ENCODE peak calls at places on chromosome 1, in six cellular contexts. G is T follicular helper cell, O is mucosa of gallbladder, R is NCI-H748 treated with DMSO at 0.1 percent for 48 hours, W is H9, B is hypothalamus. T is an unnamed sample.

GRCh38 chr1:33762962-33763361 is 100.9 kb upstream of the HMGB4 start:
- DNase-seq in B (no peak), R (no peak), O (no peak), G (no peak), W (no peak), T (no peak)

GRCh38 chr1:70863256-70863655 is 184.4 kb downstream of the PTGER3 start:
- DNase-seq in B (no peak), G (no peak), O (no peak), W (no peak), R (no peak), T (no peak)

GRCh38 chr1:159177273-159177907 is 6.0 kb downstream of the CADM3 start:
- DNase-seq in B (no peak), R (no peak), W (peak; percentile 71), O (peak; percentile 72), G (no peak), T (no peak)

GRCh38 chr1:168763031-168763430 is 34.0 kb upstream of the DPT start:
- DNase-seq in W (no peak), R (no peak), O (no peak), B (no peak), G (no peak), T (no peak)

GRCh38 chr1:160328171-160328570 is 14.9 kb downstream of the COPA start:
- DNase-seq in O (no peak), R (no peak), W (no peak), B (no peak), G (no peak), T (no peak)

GRCh38 chr1:232766224-232766890 is 38.9 kb upstream of the MAP10 start:
- DNase-seq in W (peak; percentile 40), O (no peak), R (no peak), G (no peak), B (no peak), T (peak; percentile 27)

GRCh38 chr1:107870691-107871090 is 94.3 kb downstream of the VAV3 start:
- DNase-seq in W (no peak), O (no peak), G (no peak), B (no peak), R (no peak), T (no peak)

GRCh38 chr1:111197598-111198289 is 2.7 kb downstream of the DENND2D start:
- DNase-seq in W (peak; percentile 85), O (no peak), G (peak; percentile 50), B (no peak), R (no peak), T (no peak)

GRCh38 chr1:13864760-13865159 is 164.8 kb downstream of the PRDM2 start:
- DNase-seq in G (no peak), W (no peak), B (no peak), O (no peak), R (no peak), T (no peak)

GRCh38 chr1:46289134-46289494 is 14.3 kb downstream of the LRRC41 start:
- DNase-seq in G (no peak), B (no peak), W (no peak), R (no peak), O (no peak), T (no peak)

GRCh38 chr1:48960304-48960703 is 183.6 kb upstream of the BEND5 start:
- DNase-seq in B (no peak), R (no peak), G (no peak), O (no peak), W (no peak), T (no peak)

GRCh38 chr1:204206121-204206520 is 7.7 kb downstream of the GOLT1A start:
- DNase-seq in R (no peak), B (no peak), G (no peak), O (no peak), W (no peak), T (no peak)

GRCh38 chr1:166164995-166165660 is 1.7 kb downstream of the FAM78B start:
- DNase-seq in B (no peak), O (peak; percentile 25), G (no peak), R (no peak), W (peak; percentile 78), T (peak; percentile 17)

GRCh38 chr1:23422313-23422877 is 2.2 kb downstream of the TCEA3 start:
- DNase-seq in O (peak; percentile 64), R (no peak), W (no peak), G (peak; percentile 22), B (no peak), T (peak; percentile 74)

GRCh38 chr1:178137238-178137637 is 43.3 kb downstream of the RASAL2 start:
- DNase-seq in G (no peak), W (no peak), B (no peak), O (no peak), R (no peak), T (no peak)

GRCh38 chr1:30321216-30321910 is 402.0 kb downstream of the MATN1 start:
- DNase-seq in G (no peak), O (no peak), B (no peak), R (peak; percentile 22), W (no peak), T (peak; percentile 41)

GRCh38 chr1:245129811-245130210 is 25.0 kb upstream of the KIF26B start:
- DNase-seq in R (no peak), B (no peak), O (no peak), G (no peak), W (no peak), T (peak; percentile 70)

GRCh38 chr1:232040260-232040659 is 413.7 kb downstream of the DISC1 start:
- DNase-seq in O (no peak), W (no peak), G (no peak), B (no peak), R (no peak), T (no peak)

GRCh38 chr1:6065093-6065878 is 19.6 kb downstream of the KCNAB2 start:
- DNase-seq in W (no peak), B (no peak), R (no peak), G (no peak), O (no peak), T (no peak)

GRCh38 chr1:2267051-2267830 is 39.1 kb downstream of the SKI start:
- DNase-seq in B (no peak), R (no peak), G (no peak), O (no peak), W (no peak), T (no peak)

GRCh38 chr1:53348491-53349368 is 20.9 kb upstream of the LRP8 start:
- DNase-seq in R (no peak), W (peak; percentile 27), O (no peak), B (no peak), G (no peak), T (no peak)

GRCh38 chr1:18299441-18300338 is 181.0 kb upstream of the KLHDC7A start:
- DNase-seq in B (no peak), R (peak; percentile 60), O (no peak), W (peak; percentile 74), G (no peak), T (no peak)

GRCh38 chr1:228463559-228464455 is 23.4 kb upstream of the RNF187 start:
- DNase-seq in O (no peak), G (no peak), R (no peak), W (peak; percentile 80), B (no peak), T (peak; percentile 53)

GRCh38 chr1:93346472-93346991 is 825 bp downstream of the DR1 start:
- DNase-seq in R (no peak), B (no peak), G (peak; percentile 14), O (no peak), W (no peak), T (peak; percentile 15)

GRCh38 chr1:9835758-9836631 is 12.2 kb upstream of the CLSTN1 start:
- DNase-seq in W (peak; percentile 80), O (no peak), G (no peak), R (no peak), B (no peak), T (peak; percentile 17)

GRCh38 chr1:51287966-51288365 is 42.4 kb downstream of the TTC39A start:
- DNase-seq in R (no peak), O (no peak), G (no peak), W (no peak), B (no peak), T (no peak)

GRCh38 chr1:15559189-15559815 is 25.5 kb downstream of the AGMAT start:
- DNase-seq in O (peak; percentile 43), B (no peak), G (no peak), W (no peak), R (no peak), T (no peak)

GRCh38 chr1:19437911-19438310 is 47.4 kb downstream of the CAPZB start:
- DNase-seq in W (no peak), R (no peak), G (no peak), B (no peak), O (peak; percentile 57), T (no peak)

GRCh38 chr1:175152006-175152652 is 40.4 kb downstream of the KIAA0040 start:
- DNase-seq in W (peak; percentile 79), R (peak; percentile 10), B (no peak), O (peak; percentile 53), G (peak; percentile 53), T (peak; percentile 67)

GRCh38 chr1:24910751-24911650 is 19.1 kb downstream of the RUNX3 start:
- DNase-seq in O (peak; percentile 64), W (no peak), B (no peak), G (peak; percentile 45), R (no peak), T (no peak)

GRCh38 chr1:203364013-203364730 is 13.2 kb upstream of the FMOD start:
- DNase-seq in O (no peak), B (no peak), W (no peak), G (no peak), R (no peak), T (no peak)

GRCh38 chr1:150151291-150152181 is 1.8 kb downstream of the PLEKHO1 start:
- DNase-seq in O (no peak), W (no peak), R (no peak), B (no peak), G (peak; percentile 48), T (no peak)

GRCh38 chr1:183676515-183677189 is 23.5 kb upstream of the APOBEC4 start:
- DNase-seq in O (no peak), B (no peak), G (no peak), W (no peak), R (no peak), T (no peak)

GRCh38 chr1:230381049-230381467 is 45.1 kb downstream of the PGBD5 start:
- DNase-seq in O (peak; percentile 30), R (no peak), G (no peak), B (no peak), W (no peak), T (no peak)

GRCh38 chr1:145963218-145964019 is 956 bp downstream of the ANKRD34A start:
- DNase-seq in O (no peak), B (no peak), R (peak; percentile 49), W (no peak), G (no peak), T (peak; percentile 20)

GRCh38 chr1:218025454-218025853 is 259.6 kb upstream of the RRP15 start:
- DNase-seq in W (no peak), B (no peak), R (no peak), G (no peak), O (no peak), T (no peak)

GRCh38 chr1:24931481-24932221 is 1.6 kb upstream of the RUNX3 start:
- DNase-seq in G (no peak), R (no peak), O (no peak), W (peak; percentile 65), B (no peak), T (no peak)

GRCh38 chr1:180540697-180541594 is 17.8 kb upstream of the OVAAL start:
- DNase-seq in O (no peak), G (no peak), B (no peak), R (peak; percentile 6), W (no peak), T (no peak)

GRCh38 chr1:163035791-163036249 is 33.3 kb upstream of the RGS4 start:
- DNase-seq in R (no peak), W (no peak), O (no peak), B (no peak), G (no peak), T (peak; percentile 85)

T was measured in NCI-H2227 treated with DMSO at 0.1 percent for 48 hours.